ENCODE peak calls at places on chromosomes 6 and 20, in ten cellular contexts. E is posterior cingulate gyrus; N is tibial nerve; H is BJ; Y is stimulated activated CD4-positive, alpha-beta T cell treated with anti-CD3 and anti-CD28 coated beads, Interleukin-15, amount 100 ng/mL, for 24 hours; L is LoVo; I is HFF-Myc; D is activated T-cell treated with anti-CD3 and anti-CD28 coated beads, Interleukin-2, amount 50 U/mL, for 72 hours; C is cardiac fibroblast; A is effector CD4-positive, alpha-beta T cell. R is an unnamed sample.

GRCh38 chr6:110392727-110393126 is 22.6 kb downstream of the DDO start:
- DNase-seq in E (no peak), N (no peak), H (no peak), Y (no peak), L (no peak), I (no peak), D (no peak), C (no peak), A (no peak), R (no peak)

GRCh38 chr6:107807186-107807585 is 16.9 kb downstream of the SCML4 start:
- DNase-seq in E (no peak), N (no peak), H (no peak), Y (no peak), L (no peak), I (no peak), D (no peak), C (no peak), A (no peak), R (no peak)

GRCh38 chr6:37614059-37614940 is 83.4 kb downstream of the MDGA1 start:
- DNase-seq in E (no peak), N (no peak), H (no peak), Y (no peak), L (no peak), I (no peak), D (no peak), C (no peak), A (no peak), R (no peak)

GRCh38 chr6:69894578-69895347 is 28.4 kb downstream of the COL19A1 start:
- DNase-seq in E (no peak), N (no peak), H (peak), Y (no peak), L (no peak), I (no peak), D (no peak), C (peak), A (no peak), R (no peak)

GRCh38 chr20:48094196-48094749 is 309.0 kb upstream of the SULF2 start:
- DNase-seq in E (no peak), N (no peak), H (no peak), Y (no peak), L (no peak), I (no peak), D (no peak), C (no peak), A (no peak), R (no peak)

GRCh38 chr20:43776691-43777090 is 49.9 kb upstream of the GTSF1L start:
- DNase-seq in E (no peak), N (no peak), H (no peak), Y (no peak), L (no peak), I (no peak), D (no peak), C (no peak), A (no peak), R (no peak)

GRCh38 chr20:52049001-52049731 is 142.4 kb downstream of the ZFP64 start:
- DNase-seq in E (no peak), N (no peak), H (no peak), Y (no peak), L (no peak), I (no peak), D (no peak), C (peak), A (no peak), R (no peak)

GRCh38 chr6:159508966-159509365 is 184.1 kb downstream of the SOD2 start:
- DNase-seq in E (no peak), N (no peak), H (no peak), Y (no peak), L (no peak), I (no peak), D (no peak), C (no peak), A (no peak), R (no peak)

GRCh38 chr6:83055366-83055964 is 10.2 kb downstream of the UBE3D start:
- DNase-seq in E (no peak), N (no peak), H (no peak), Y (peak), L (peak), I (no peak), D (peak), C (peak), A (peak), R (peak)

GRCh38 chr6:35486005-35486925 is 10.6 kb downstream of the TEAD3 start:
- DNase-seq in E (no peak), N (no peak), H (no peak), Y (no peak), L (no peak), I (no peak), D (no peak), C (peak), A (no peak), R (no peak)

GRCh38 chr6:159788757-159789376 is 535 bp downstream of the TCP1 start:
- DNase-seq in E (no peak), N (no peak), H (no peak), Y (peak), L (peak), I (no peak), D (peak), C (peak), A (peak), R (no peak)

GRCh38 chr6:144234399-144234798 is 50.7 kb upstream of the UTRN start:
- DNase-seq in E (no peak), N (no peak), H (no peak), Y (no peak), L (no peak), I (no peak), D (no peak), C (no peak), A (no peak), R (no peak)

GRCh38 chr20:50701055-50701963 is 10.0 kb upstream of the RIPOR3 start:
- DNase-seq in E (no peak), N (no peak), H (no peak), Y (no peak), L (no peak), I (no peak), D (no peak), C (no peak), A (no peak), R (no peak)

GRCh38 chr20:62969179-62969760 is 16.8 kb downstream of the SLC17A9 start:
- DNase-seq in E (no peak), N (no peak), H (no peak), Y (no peak), L (no peak), I (no peak), D (no peak), C (no peak), A (no peak), R (no peak)

R was measured in NCI-H460.